ENCODE peak calls at places on chromosomes 3 and 15, in four cellular contexts. S is GM12891, Z is prostate gland, T is HCT116. Q is an unnamed sample.

GRCh38 chr15:48149858-48150257 is 28.2 kb downstream of the MYEF2 start:
- DNase-seq in S (no peak), Z (no peak), T (no peak), Q (no peak)

GRCh38 chr3:29694331-29694730 is 413.5 kb downstream of the RBMS3 start:
- DNase-seq in S (no peak), Z (no peak), T (no peak), Q (no peak)

GRCh38 chr3:128492353-128493220 is at the start of gene GATA2:
- DNase-seq in S (no peak), Z (peak), T (no peak), Q (no peak)

GRCh38 chr15:23860290-23860751 is 173.2 kb upstream of the NDN start:
- DNase-seq in S (no peak), Z (no peak), T (no peak), Q (no peak)

GRCh38 chr3:180881065-180881801 is 31.2 kb upstream of the FXR1 start:
- DNase-seq in S (no peak), Z (no peak), T (no peak), Q (no peak)

GRCh38 chr3:47323431-47324277 is 40.9 kb downstream of the KLHL18 start:
- DNase-seq in S (no peak), Z (no peak), T (peak), Q (no peak)

GRCh38 chr3:43691120-43692002 is 623 bp downstream of the ABHD5 start:
- DNase-seq in S (peak), Z (peak), T (peak), Q (no peak)

GRCh38 chr15:37289109-37289765 is 188.9 kb upstream of the MEIS2 start:
- DNase-seq in S (no peak), Z (no peak), T (peak), Q (no peak)

GRCh38 chr15:62821384-62822131 is 221.0 kb upstream of the TPM1 start:
- DNase-seq in S (no peak), Z (no peak), T (no peak), Q (no peak)

GRCh38 chr3:17730318-17730967 is 12.0 kb downstream of the TBC1D5 start:
- DNase-seq in S (no peak), Z (no peak), T (peak), Q (no peak)

GRCh38 chr3:197000211-197000610 is 29.4 kb downstream of the MELTF start:
- DNase-seq in S (no peak), Z (no peak), T (no peak), Q (no peak)

GRCh38 chr15:69648775-69649735 is 196.4 kb downstream of the RPLP1 start:
- DNase-seq in S (no peak), Z (peak), T (no peak), Q (no peak)

GRCh38 chr3:141798455-141798854 is 35.2 kb downstream of the GRK7 start:
- DNase-seq in S (no peak), Z (no peak), T (no peak), Q (no peak)

GRCh38 chr3:31064021-31064420 is 169.6 kb upstream of the GADL1 start:
- DNase-seq in S (no peak), Z (no peak), T (no peak), Q (no peak)

GRCh38 chr3:70989174-70989573 is 594.4 kb downstream of the FOXP1 start:
- DNase-seq in S (no peak), Z (no peak), T (no peak), Q (peak)

GRCh38 chr15:76056931-76057330 is 2.9 kb upstream of the TMEM266 start:
- DNase-seq in S (peak), Z (no peak), T (no peak), Q (no peak)

GRCh38 chr3:170809975-170810357 is 60.0 kb downstream of the RPL22L1 start:
- DNase-seq in S (no peak), Z (no peak), T (no peak), Q (no peak)

GRCh38 chr15:39191871-39192281 is 389.0 kb upstream of the THBS1 start:
- DNase-seq in S (no peak), Z (no peak), T (no peak), Q (no peak)

GRCh38 chr3:39408493-39409372 is 2.2 kb downstream of the RPSA start:
- DNase-seq in S (no peak), Z (no peak), T (no peak), Q (no peak)

GRCh38 chr15:45457215-45457614 is 65.3 kb downstream of the SLC30A4 start:
- DNase-seq in S (no peak), Z (no peak), T (no peak), Q (no peak)

GRCh38 chr3:97232635-97233034 is 418.2 kb downstream of the EPHA6 start:
- DNase-seq in S (no peak), Z (peak), T (no peak), Q (no peak)
- TF ChIP-seq POLR2AphosphoS5 in S (no peak), Z (peak), T (no peak), Q (no peak)

GRCh38 chr15:89812126-89812846 is 2.4 kb downstream of the ANPEP start:
- DNase-seq in S (no peak), Z (peak), T (no peak), Q (no peak)
- TF ChIP-seq POLR2AphosphoS5 in S (no peak), Z (peak), T (no peak), Q (no peak)

GRCh38 chr3:177483182-177483967 is 286.1 kb upstream of the TBL1XR1 start:
- DNase-seq in S (no peak), Z (no peak), T (peak), Q (no peak)
- TF ChIP-seq POLR2AphosphoS5 in S (no peak), Z (no peak), T (no peak), Q (no peak)

GRCh38 chr3:190120161-190121060 is at the start of gene P3H2:
- DNase-seq in S (peak), Z (peak), T (peak), Q (no peak)
- TF ChIP-seq POLR2AphosphoS5 in S (peak), Z (peak), T (no peak), Q (no peak)

DNA sequence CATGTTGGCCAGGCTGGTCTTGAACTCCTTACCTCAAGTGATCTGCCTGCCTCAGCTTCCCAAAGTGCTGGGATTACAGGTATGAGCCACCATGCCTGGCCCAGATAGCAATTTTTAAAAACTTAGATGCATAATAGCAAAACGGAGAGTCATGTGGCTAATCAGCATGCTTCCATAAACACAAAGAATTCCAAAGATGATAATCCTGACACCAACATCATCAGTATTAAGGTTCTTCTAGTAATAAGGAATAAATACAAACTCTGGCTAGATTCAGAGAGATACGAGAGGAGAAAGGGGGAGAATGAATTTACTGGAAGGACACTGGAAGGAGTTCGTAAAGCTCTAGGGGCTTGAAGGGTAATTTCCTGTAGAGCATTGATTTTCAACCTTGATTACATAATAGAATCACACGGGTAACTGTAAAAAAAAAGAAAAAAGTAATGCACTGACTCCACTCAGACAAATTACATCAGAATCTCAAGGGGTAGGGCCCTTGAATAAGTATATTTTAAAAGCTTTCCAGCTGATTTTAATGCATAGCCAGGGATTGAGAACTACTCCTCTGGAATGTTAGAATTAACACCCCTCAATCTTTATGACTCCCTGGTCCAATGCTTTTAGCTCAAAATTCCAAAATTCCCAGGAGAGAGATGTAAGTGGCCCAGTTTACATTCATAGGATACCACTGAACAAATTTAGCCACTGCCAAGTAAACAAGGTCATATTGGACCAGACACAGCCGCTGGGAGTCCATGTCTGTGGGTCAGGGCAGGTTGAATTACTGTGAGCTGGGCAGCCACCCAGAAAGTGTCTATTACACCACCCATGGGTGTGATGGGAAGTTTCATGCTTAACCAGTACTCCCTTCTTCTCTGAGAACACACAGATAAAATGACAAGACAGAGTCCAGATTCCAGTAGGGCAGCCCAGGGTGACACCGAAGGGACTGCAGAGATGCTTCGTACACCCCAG is 243.9 kb downstream of the TBL1XR1 start:
- DNase-seq in S (no peak), Z (peak), T (no peak), Q (no peak)
- TF ChIP-seq POLR2AphosphoS5 in S (no peak), Z (peak), T (no peak), Q (no peak)

DNA sequence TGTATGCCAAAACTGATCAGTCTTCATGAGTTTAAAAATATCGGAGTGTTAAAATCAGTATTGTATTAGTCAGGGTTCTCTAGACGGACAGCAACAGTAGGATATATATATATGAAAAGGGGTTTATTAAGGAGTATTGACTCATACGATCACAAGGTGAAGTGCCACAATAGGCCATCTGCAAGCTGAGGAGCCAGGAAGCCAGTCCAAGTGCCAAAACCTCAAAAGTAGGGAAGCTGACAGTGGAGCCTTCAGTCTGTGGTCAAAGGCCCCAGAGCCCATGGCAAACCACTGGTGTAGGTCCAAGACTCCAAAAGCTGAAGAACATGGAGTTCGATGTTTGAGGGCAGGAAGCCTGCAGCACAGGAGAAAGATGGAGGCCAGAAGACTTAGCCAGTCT is 391.0 kb upstream of the CADM2 start:
- DNase-seq in S (no peak), Z (no peak), T (no peak), Q (no peak)
- TF ChIP-seq POLR2AphosphoS5 in S (no peak), Z (no peak), T (no peak), Q (no peak)

GRCh38 chr3:23876901-23877300 is 39.9 kb downstream of the NKIRAS1 start:
- DNase-seq in S (no peak), Z (no peak), T (no peak), Q (no peak)
- TF ChIP-seq POLR2AphosphoS5 in S (no peak), Z (no peak), T (no peak), Q (no peak)

DNA sequence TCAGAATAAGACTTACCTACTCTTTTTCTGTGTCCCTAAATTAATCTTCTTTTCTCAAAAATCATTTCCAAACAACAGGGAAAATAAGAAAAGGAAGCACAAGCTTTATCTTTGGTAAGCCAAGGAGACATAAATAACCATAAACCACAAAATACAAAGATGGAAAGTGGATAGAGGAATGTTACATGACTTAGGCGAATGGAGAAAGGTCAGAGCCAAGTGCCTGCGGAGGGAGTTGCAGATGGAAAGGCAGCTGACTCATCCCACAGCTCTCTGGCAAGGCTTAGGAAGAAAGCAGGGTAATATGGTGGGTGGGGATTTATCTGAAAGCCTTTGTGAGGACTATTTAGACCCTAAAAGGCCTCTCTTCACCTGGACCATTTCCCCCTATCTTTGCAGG is 72.8 kb downstream of the GALK2 start:
- DNase-seq in S (no peak), Z (no peak), T (no peak), Q (no peak)
- TF ChIP-seq POLR2AphosphoS5 in S (no peak), Z (no peak), T (no peak), Q (no peak)

DNA sequence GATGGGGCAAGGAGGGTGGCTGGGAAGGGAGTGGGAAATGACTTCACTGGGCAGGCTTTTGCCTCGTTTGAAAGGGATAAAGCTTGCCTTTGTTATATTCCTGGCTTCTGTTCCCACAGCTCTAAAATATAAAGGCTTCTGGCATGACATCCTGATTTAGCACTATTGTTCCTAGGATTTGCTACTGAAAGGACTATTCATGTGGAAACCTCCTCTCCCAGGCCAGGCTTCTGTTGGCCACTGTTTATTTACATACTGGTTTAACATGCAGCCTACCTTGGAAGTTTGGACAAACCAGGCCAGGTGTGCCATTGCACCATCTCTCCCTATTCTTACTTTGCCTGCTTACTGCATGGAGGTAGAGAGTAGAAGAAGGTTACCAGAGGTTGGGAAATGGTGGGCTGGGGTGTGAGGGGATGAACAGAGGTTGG is 2.4 kb upstream of the LMCD1 start:
- DNase-seq in S (no peak), Z (peak), T (no peak), Q (no peak)
- TF ChIP-seq POLR2AphosphoS5 in S (no peak), Z (peak), T (no peak), Q (no peak)

GRCh38 chr3:73614385-73614784 is 10.4 kb downstream of the PDZRN3 start:
- DNase-seq in S (no peak), Z (peak), T (no peak), Q (no peak)
- TF ChIP-seq POLR2AphosphoS5 in S (no peak), Z (no peak), T (no peak), Q (no peak)